ENCODE peak calls at places on chromosomes 1 and 21, in ten cellular contexts. G is lower lobe of right lung; D is brain microvascular endothelial cell; T is psoas muscle; W is left ventricle myocardium inferior; X is NCI-H748 treated with DMSO at 0.1 percent for 48 hours; E is stimulated activated naive CD8-positive, alpha-beta T cell treated with anti-CD3 and anti-CD28 coated beads, Interleukin-15, Interleukin-2, amounts not matched to agents 100 U/mL and 50 U/mL, for 24 hours; B is activated CD4-positive, alpha-beta T cell treated with anti-CD3 and anti-CD28 coated beads for 36 hours; P is mesothelial cell of epicardium; L is hypothalamus. R is an unnamed sample.
A peak's percentile ranks its signal among the peaks of the same experiment; 100 is the strongest.

GRCh38 chr1:227072991-227073390 is 132.9 kb downstream of the COQ8A start:
- DNase-seq in G (no peak), D (no peak), T (no peak), W (no peak), X (no peak), E (no peak), B (no peak), P (no peak), L (no peak), R (no peak)

GRCh38 chr1:77834771-77835334 is 53.6 kb upstream of the NEXN start:
- DNase-seq in G (no peak), D (peak; percentile 60), T (no peak), W (no peak), X (peak; percentile 63), E (no peak), B (no peak), P (no peak), L (no peak), R (no peak)

GRCh38 chr21:31930001-31930400 is 57.2 kb downstream of the HUNK start:
- DNase-seq in G (no peak), D (no peak), T (no peak), W (no peak), X (no peak), E (no peak), B (no peak), P (no peak), L (no peak), R (no peak)

GRCh38 chr1:178993559-178993958 is 32.1 kb upstream of the FAM20B start:
- DNase-seq in G (no peak), D (no peak), T (no peak), W (no peak), X (no peak), E (no peak), B (no peak), P (no peak), L (no peak), R (no peak)

GRCh38 chr1:214563881-214564280 is 12.5 kb upstream of the PTPN14 start:
- DNase-seq in G (no peak), D (no peak), T (no peak), W (no peak), X (no peak), E (no peak), B (no peak), P (no peak), L (no peak), R (no peak)

GRCh38 chr1:229433364-229434004 is 410 bp downstream of the ACTA1 start:
- DNase-seq in G (no peak), D (no peak), T (peak; percentile 59), W (no peak), X (no peak), E (no peak), B (no peak), P (no peak), L (no peak), R (no peak)

GRCh38 chr1:172758242-172758641 is 99.3 kb downstream of the FASLG start:
- DNase-seq in G (no peak), D (no peak), T (no peak), W (no peak), X (no peak), E (no peak), B (no peak), P (no peak), L (no peak), R (no peak)

GRCh38 chr1:59302871-59303270 is 6.0 kb downstream of the FGGY start:
- DNase-seq in G (no peak), D (no peak), T (no peak), W (no peak), X (no peak), E (no peak), B (no peak), P (no peak), L (no peak), R (no peak)

GRCh38 chr1:163307479-163308171 is 14.1 kb upstream of the NUF2 start:
- DNase-seq in G (no peak), D (peak; percentile 83), T (no peak), W (no peak), X (no peak), E (no peak), B (no peak), P (no peak), L (no peak), R (no peak)

R was measured in amygdala.